ENCODE peak calls at places on chromosomes 16 and 17, in ten cellular contexts. F is AG09309, D is heart left ventricle, U is right lobe of liver, H is psoas muscle, N is astrocyte of the spinal cord, E is AG04449, Z is upper lobe of left lung, L is tibial nerve, G is lower lobe of right lung. V is an unnamed sample.

GRCh38 chr17:16459850-16460550 is 32.0 kb downstream of the LRRC75A start:
- DNase-seq in F (no peak), D (no peak), U (no peak), H (no peak), N (no peak), E (no peak), Z (no peak), L (no peak), G (no peak), V (peak)

GRCh38 chr17:81332118-81332834 is 37.2 kb upstream of the SLC38A10 start:
- DNase-seq in F (no peak), D (no peak), U (no peak), H (no peak), N (no peak), E (no peak), Z (no peak), L (no peak), G (no peak), V (no peak)

GRCh38 chr16:86791287-86792074 is 213.1 kb downstream of the FOXL1 start:
- DNase-seq in F (no peak), D (no peak), U (no peak), H (no peak), N (no peak), E (no peak), Z (no peak), L (no peak), G (no peak), V (no peak)

GRCh38 chr17:68435361-68435760 is 21.9 kb downstream of the WIPI1 start:
- DNase-seq in F (no peak), D (no peak), U (no peak), H (no peak), N (no peak), E (no peak), Z (no peak), L (no peak), G (no peak), V (no peak)

GRCh38 chr16:9012848-9013507 is 49.3 kb upstream of the USP7 start:
- DNase-seq in F (no peak), D (no peak), U (no peak), H (no peak), N (peak), E (no peak), Z (no peak), L (no peak), G (no peak), V (no peak)

GRCh38 chr17:67293251-67294203 is 48.5 kb upstream of the HELZ start:
- DNase-seq in F (no peak), D (peak), U (peak), H (peak), N (peak), E (no peak), Z (peak), L (peak), G (peak), V (peak)

GRCh38 chr16:1543085-1543896 is 9.8 kb downstream of the TMEM204 start:
- DNase-seq in F (peak), D (peak), U (peak), H (peak), N (peak), E (no peak), Z (peak), L (no peak), G (peak), V (peak)

GRCh38 chr17:31598921-31599571 is 207.6 kb downstream of the RAB11FIP4 start:
- DNase-seq in F (no peak), D (no peak), U (peak), H (no peak), N (no peak), E (no peak), Z (no peak), L (no peak), G (no peak), V (no peak)

GRCh38 chr17:80861892-80862291 is 129.7 kb upstream of the CHMP6 start:
- DNase-seq in F (no peak), D (no peak), U (no peak), H (no peak), N (peak), E (no peak), Z (no peak), L (no peak), G (peak), V (peak)

GRCh38 chr17:68694791-68695485 is 93.8 kb upstream of the FAM20A start:
- DNase-seq in F (no peak), D (no peak), U (no peak), H (no peak), N (no peak), E (no peak), Z (no peak), L (no peak), G (no peak), V (no peak)

GRCh38 chr17:76684756-76685155 is 26.0 kb downstream of the MXRA7 start:
- DNase-seq in F (no peak), D (no peak), U (no peak), H (no peak), N (no peak), E (no peak), Z (no peak), L (no peak), G (no peak), V (no peak)

GRCh38 chr17:63193827-63194226 is 227.8 kb downstream of the TANC2 start:
- DNase-seq in F (no peak), D (no peak), U (no peak), H (no peak), N (no peak), E (no peak), Z (no peak), L (no peak), G (no peak), V (peak)

GRCh38 chr17:31294839-31295488 is 2.1 kb downstream of the OMG start:
- DNase-seq in F (no peak), D (no peak), U (no peak), H (no peak), N (no peak), E (no peak), Z (no peak), L (no peak), G (no peak), V (no peak)

GRCh38 chr17:73531171-73531570 is 113.1 kb downstream of the SDK2 start:
- DNase-seq in F (no peak), D (no peak), U (no peak), H (no peak), N (no peak), E (no peak), Z (no peak), L (no peak), G (no peak), V (no peak)

DNA sequence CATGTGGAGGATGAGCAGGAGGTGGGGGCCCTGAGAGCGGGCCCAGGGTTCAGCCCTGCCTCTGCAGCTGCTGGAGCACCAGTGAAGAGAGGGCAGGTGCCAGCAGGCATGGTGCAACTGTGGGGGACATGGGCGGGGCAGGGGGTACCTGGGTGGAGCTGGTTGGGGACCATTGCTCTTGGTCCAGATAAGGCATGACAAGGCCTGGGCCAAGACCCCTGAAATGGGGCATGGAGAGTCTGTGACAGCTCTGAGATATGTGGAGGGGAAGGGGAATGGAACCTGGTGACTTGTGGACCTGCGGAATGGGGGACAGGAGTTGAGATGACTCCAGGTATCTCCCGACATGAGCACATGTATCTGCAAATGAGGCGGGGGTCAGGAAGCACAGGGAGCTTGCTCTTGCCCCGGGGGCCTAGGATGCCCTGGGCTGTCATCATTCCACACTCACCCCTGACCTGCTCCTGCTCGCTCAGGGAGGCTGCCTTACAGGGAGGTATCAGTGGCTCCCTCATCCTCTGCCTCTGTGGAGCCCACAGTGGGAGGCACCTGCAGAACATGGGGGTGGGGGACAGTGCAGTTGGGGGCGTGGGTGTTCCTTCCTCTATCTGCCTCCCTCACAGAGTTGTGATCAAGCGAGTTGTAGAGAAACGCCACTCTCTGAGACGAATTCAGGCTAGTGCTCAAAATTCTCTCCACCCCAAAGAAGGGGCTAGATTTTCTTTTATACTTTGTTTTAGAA is 40.2 kb downstream of the TMEM235 start:
- DNase-seq in F (no peak), D (no peak), U (no peak), H (no peak), N (no peak), E (no peak), Z (no peak), L (no peak), G (no peak), V (no peak)
- H3K4me3 ChIP-seq in F (no peak), D (no peak), U (no peak), H (no peak), N (no peak), E (no peak), Z (no peak), L (no peak), G (no peak), V (no peak)

GRCh38 chr16:66562409-66562808 is 3.8 kb upstream of the CMTM1 start:
- DNase-seq in F (no peak), D (no peak), U (no peak), H (no peak), N (no peak), E (no peak), Z (no peak), L (no peak), G (no peak), V (peak)
- TF ChIP-seq CTCF in F (no peak), D (peak), U (no peak), H (no peak), N (no peak), E (no peak), Z (no peak), L (no peak), G (no peak), V (peak)

GRCh38 chr16:4415538-4416199 is 727 bp downstream of the CORO7 start:
- DNase-seq in F (no peak), D (peak), U (peak), H (peak), N (no peak), E (no peak), Z (peak), L (no peak), G (peak), V (peak)
- H3K4me3 ChIP-seq in F (peak), D (peak), U (peak), H (peak), N (peak), E (peak), Z (peak), L (peak), G (peak), V (peak)

DNA sequence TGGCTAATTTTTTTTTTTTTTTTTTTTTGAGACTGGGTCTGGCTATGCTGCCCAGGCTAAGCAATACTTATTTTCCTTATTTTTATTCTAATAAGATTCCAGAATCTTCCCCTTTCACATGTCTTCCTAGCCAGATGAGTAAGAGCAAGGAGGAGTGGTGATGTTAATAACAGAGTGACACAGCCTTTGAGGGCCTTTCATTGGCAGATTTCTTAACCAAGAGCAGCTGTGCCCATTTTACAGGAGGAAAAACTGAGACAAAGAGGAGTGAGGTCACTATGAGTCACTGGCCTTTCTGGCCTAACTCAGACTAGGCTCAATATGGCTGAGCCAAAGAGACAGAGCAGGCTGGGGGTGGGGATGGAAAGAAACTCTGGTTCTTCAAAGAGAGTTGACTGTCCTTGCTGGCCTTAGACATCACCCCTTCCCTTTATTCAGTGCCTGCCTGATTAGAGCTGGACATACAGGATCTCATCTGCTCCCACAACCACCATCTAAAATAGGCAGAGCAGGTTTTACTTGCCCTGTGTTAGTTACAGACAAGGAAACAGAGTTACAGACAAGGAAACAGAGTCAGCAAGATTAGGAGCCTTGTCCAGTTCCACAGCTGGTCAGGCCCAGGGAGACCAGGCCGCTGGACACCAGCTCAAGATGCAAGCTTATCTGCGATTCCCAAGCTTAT is 50.0 kb upstream of the TOB1 start:
- DNase-seq in F (no peak), D (no peak), U (no peak), H (no peak), N (no peak), E (no peak), Z (no peak), L (no peak), G (no peak), V (peak)
- TF ChIP-seq CTCF in F (no peak), D (no peak), U (no peak), H (no peak), N (no peak), E (no peak), Z (no peak), L (no peak), G (no peak), V (no peak)

DNA sequence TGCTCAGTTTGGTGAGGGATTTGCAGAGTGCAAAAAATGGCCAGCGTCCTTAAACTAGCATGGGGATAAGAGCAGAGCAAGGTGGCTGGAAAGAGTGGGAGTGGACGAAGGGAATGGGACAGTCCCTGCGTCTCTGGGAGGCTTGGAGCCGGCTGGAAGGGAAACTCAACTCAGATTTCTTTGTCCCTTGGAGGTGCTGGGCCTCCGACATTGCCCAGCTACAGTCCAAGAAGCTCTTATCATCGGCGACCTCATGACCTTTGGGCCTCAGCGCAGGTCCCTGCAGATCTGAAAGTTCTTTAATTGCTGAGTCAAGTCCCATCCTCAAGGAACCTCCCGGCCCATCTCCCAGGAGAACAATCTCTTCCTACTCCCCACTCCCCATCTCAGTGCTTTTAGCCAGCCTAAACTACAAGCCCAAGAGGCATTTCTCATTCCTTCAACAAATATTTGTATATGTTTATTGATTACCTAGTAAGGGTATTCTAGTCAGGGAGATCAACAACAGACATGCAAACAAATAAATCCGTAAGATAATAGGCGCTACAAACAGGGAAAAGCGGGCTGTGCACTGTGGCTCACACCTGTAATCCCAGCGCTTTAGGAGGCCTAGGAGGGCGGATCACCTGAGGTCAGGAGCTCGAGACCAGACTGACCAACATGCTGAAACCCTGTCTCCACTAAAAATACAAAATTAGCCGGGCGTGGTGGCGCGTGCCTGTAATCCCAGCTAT is 985 bp upstream of the TMEM107 start:
- DNase-seq in F (no peak), D (no peak), U (peak), H (peak), N (no peak), E (no peak), Z (no peak), L (no peak), G (peak), V (no peak)
- H3K4me3 ChIP-seq in F (peak), D (peak), U (peak), H (peak), N (peak), E (peak), Z (peak), L (peak), G (peak), V (peak)

GRCh38 chr16:12390074-12390473 is 413.5 kb downstream of the SNX29 start:
- DNase-seq in F (no peak), D (no peak), U (no peak), H (no peak), N (no peak), E (no peak), Z (no peak), L (no peak), G (no peak), V (no peak)

GRCh38 chr16:12391974-12392373 is 411.7 kb downstream of the CPPED1 start:
- DNase-seq in F (no peak), D (no peak), U (no peak), H (no peak), N (no peak), E (no peak), Z (no peak), L (no peak), G (no peak), V (no peak)

GRCh38 chr16:12393208-12393607 is 410.5 kb downstream of the CPPED1 start:
- DNase-seq in F (no peak), D (no peak), U (no peak), H (no peak), N (no peak), E (no peak), Z (no peak), L (no peak), G (no peak), V (no peak)

GRCh38 chr16:12390644-12391043 is 413.0 kb downstream of the CPPED1 start:
- DNase-seq in F (no peak), D (no peak), U (no peak), H (no peak), N (peak), E (no peak), Z (no peak), L (no peak), G (no peak), V (peak)

DNA sequence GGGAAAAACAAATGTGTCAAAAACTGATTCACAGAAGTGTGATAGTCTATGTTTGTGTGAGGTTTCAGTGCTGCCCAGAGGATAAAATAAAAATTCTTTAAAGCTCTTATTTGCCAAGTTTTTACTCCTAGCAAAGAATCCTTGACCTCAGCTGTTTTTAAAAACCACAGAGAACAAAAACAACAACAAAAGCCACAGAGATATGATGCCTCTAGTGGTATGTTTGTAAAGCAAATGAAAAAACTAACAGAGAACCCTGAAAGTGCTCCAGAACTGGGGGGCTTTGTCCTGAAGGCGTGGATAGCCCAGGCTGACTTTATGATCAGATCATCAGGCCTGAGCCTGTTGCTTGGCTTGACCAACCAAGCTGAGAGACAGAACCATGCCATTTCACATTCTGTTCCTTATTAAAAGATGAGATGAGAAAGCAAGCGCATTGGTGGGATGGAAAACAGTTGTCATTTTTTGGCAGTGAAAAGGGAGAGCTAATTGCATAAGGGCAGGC is 411.1 kb downstream of the CPPED1 start:
- DNase-seq in F (no peak), D (no peak), U (no peak), H (no peak), N (peak), E (no peak), Z (no peak), L (no peak), G (no peak), V (no peak)
- TF ChIP-seq CTCF in F (peak), D (no peak), U (no peak), H (no peak), N (peak), E (no peak), Z (no peak), L (no peak), G (no peak), V (no peak)

DNA sequence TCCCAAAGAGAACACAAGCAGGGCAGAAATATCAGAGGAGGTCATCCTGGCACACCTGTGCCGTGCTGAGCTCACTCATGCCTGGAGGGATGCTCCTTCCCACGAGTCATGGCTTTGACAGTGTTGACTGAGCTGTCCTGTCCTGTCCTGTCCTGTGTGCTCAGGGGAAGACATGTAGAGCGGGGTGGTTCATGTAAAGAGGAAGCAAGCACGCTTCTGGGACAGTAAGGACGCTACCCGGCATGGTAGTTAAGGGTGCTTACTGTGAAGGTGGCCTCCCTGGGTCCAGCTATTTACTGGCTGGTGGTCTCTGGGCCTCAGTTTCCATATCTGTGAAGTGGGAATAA is 394 bp downstream of the LGALS9 start:
- DNase-seq in F (no peak), D (no peak), U (no peak), H (no peak), N (no peak), E (no peak), Z (peak), L (no peak), G (no peak), V (peak)
- H3K4me3 ChIP-seq in F (no peak), D (peak), U (peak), H (peak), N (no peak), E (no peak), Z (peak), L (no peak), G (peak), V (no peak)

V was measured in epithelial cell of esophagus.